ENCODE peak calls at places on chromosomes 11 and 22, in four cellular contexts. W, T, F and D are unnamed samples.

GRCh38 chr11:33909552-33909951 is 17.7 kb upstream of the LMO2 start:
- DNase-seq in W (no peak), T (no peak), F (no peak), D (no peak)

GRCh38 chr11:134037093-134037908 is 31.6 kb upstream of the JAM3 start:
- DNase-seq in W (no peak), T (peak; percentile 66), F (peak; percentile 75), D (no peak)

GRCh38 chr22:26589367-26589844 is 526 bp downstream of the TPST2 start:
- DNase-seq in W (peak; percentile 28), T (peak; percentile 38), F (peak; percentile 55), D (no peak)

GRCh38 chr11:623999-624704 is 603 bp downstream of the CDHR5 start:
- DNase-seq in W (no peak), T (no peak), F (peak; percentile 95), D (no peak)

GRCh38 chr11:77322506-77322905 is 21.0 kb upstream of the GDPD4 start:
- DNase-seq in W (no peak), T (no peak), F (no peak), D (no peak)

GRCh38 chr11:72744474-72744873 is 7.7 kb downstream of the ARAP1 start:
- DNase-seq in W (no peak), T (no peak), F (no peak), D (no peak)

GRCh38 chr22:44446483-44446882 is 51.5 kb downstream of the RTL6 start:
- DNase-seq in W (no peak), T (no peak), F (no peak), D (no peak)

GRCh38 chr22:23233084-23233501 is 52.8 kb downstream of the BCR start:
- DNase-seq in W (no peak), T (no peak), F (no peak), D (no peak)

GRCh38 chr22:22948651-22949611 is 61.3 kb downstream of the IGLL5 start:
- DNase-seq in W (no peak), T (no peak), F (no peak), D (no peak)

GRCh38 chr11:117843666-117844484 is 19.3 kb upstream of the FXYD2 start:
- DNase-seq in W (peak; percentile 67), T (peak; percentile 90), F (peak; percentile 86), D (no peak)

GRCh38 chr11:75474878-75475766 is 42.1 kb upstream of the KLHL35 start:
- DNase-seq in W (peak; percentile 61), T (peak; percentile 57), F (peak; percentile 45), D (peak; percentile 49)
- H3K27ac ChIP-seq in W (no peak overlapping the region), T (peak overlapping the region; percentile 34), F (no peak overlapping the region), D (peak overlapping the region; percentile 28)

DNA sequence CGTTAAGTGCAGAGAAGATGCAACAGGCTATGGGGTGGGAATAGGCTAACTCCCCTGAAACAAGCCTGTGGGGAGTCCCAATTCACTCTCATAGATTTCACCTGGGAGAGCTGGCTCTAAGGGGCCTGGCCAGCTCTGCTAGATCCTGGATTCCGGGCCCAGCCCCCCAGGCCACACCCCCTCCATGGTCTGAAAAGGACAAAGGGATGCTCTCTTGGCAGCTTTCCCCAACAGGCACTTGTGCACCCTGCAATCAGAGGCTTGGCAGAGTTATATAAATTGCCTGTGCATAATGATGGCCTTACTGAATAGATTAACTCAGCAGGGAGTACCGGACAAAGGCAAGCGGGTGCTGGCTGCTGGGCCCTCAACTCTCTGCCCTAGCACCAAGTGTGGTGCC is 461.6 kb downstream of the BUD13 start:
- DNase-seq in W (no peak), T (no peak), F (no peak), D (no peak)
- H3K27ac ChIP-seq in W (no peak overlapping the region), T (no peak overlapping the region), F (no peak overlapping the region), D (no peak overlapping the region)

DNA sequence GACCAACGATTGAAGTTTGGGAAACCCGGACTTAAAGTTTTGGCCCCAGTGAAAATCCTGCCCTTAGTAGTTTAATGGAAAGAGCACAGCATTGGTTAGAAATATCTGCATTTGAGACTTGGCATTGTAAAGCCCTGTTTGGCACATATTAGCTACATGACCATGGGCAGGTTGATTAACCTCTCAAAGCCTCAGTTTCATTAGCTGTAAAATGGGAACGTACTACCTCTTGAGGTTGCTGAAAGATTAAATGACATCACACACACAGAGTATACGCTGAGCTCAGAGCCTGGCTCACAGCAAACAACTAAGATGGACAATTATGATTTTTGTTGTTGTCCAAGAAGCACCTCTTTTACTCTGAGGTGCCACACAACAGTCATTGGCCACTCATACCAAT is 153.0 kb upstream of the TIMP3 start:
- DNase-seq in W (no peak), T (no peak), F (no peak), D (no peak)
- H3K27ac ChIP-seq in W (no peak overlapping the region), T (no peak overlapping the region), F (no peak overlapping the region), D (no peak overlapping the region)

DNA sequence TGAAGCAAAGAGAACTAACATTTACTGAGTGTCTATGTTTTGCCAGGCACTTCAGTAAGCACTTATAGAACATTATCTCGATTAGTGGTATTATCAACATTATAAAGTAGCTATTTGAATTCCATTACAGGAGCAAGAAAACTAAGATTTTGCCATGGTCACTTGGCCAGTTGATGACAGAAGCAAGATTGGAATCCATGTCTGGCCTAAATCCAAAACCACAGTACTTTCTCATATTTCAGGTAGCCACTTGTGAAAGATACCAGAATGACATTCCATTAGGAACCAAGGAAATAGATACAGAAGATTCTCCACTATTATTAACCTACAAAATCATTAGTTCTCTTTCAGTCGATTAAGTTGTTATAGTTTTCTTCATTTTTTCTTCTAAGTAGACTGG is 691.0 kb upstream of the API5 start:
- DNase-seq in W (no peak), T (no peak), F (no peak), D (no peak)
- H3K27ac ChIP-seq in W (no peak overlapping the region), T (no peak overlapping the region), F (no peak overlapping the region), D (no peak overlapping the region)

GRCh38 chr22:38874529-38875222 is 2.7 kb upstream of the CBX6 start:
- DNase-seq in W (no peak), T (no peak), F (no peak), D (no peak)

GRCh38 chr22:38871360-38872171 is 450 bp downstream of the CBX6 start:
- DNase-seq in W (peak; percentile 42), T (peak; percentile 45), F (no peak), D (peak; percentile 73)

GRCh38 chr22:38872172-38872830 is at the start of gene CBX6:
- DNase-seq in W (peak; percentile 96), T (peak; percentile 96), F (peak; percentile 92), D (peak; percentile 91)

GRCh38 chr22:38873469-38874411 is 1.7 kb upstream of the CBX6 start:
- DNase-seq in W (no peak), T (peak; percentile 61), F (no peak), D (peak; percentile 43)

GRCh38 chr22:38872831-38873248 is 824 bp upstream of the CBX6 start:
- DNase-seq in W (no peak), T (peak; percentile 41), F (peak; percentile 49), D (no peak)
- H3K27ac ChIP-seq in W (peak overlapping the region; percentile 11), T (peak overlapping the region; percentile 73), F (peak overlapping the region; percentile 84), D (peak overlapping the region; percentile 99)